ENCODE peak calls at places on chromosomes 3 and 15, in six cellular contexts. Y, J, X, R, G and V are unnamed samples.
A peak's percentile ranks its signal among the peaks of the same experiment; 100 is the strongest.

GRCh38 chr3:44802006-44802405 is 40.4 kb downstream of the KIF15 start:
- DNase-seq in J (no peak), R (no peak), X (no peak), Y (no peak), G (no peak), V (no peak)

GRCh38 chr15:63156708-63157065 is 590 bp downstream of the RPS27L start:
- DNase-seq in R (no peak), J (peak; percentile 33), G (peak; percentile 50), Y (peak; percentile 32), X (peak; percentile 45), V (no peak)

GRCh38 chr3:133742351-133743091 is 3.7 kb upstream of the TF start:
- DNase-seq in Y (no peak), G (peak; percentile 22), X (no peak), R (no peak), J (no peak), V (no peak)

GRCh38 chr3:150956376-150956775 is 16.2 kb downstream of the CLRN1 start:
- DNase-seq in G (peak; percentile 69), X (no peak), J (no peak), Y (no peak), R (no peak), V (no peak)

GRCh38 chr3:12473503-12473902 is 10.8 kb upstream of the TSEN2 start:
- DNase-seq in X (no peak), R (no peak), J (no peak), G (peak; percentile 80), Y (no peak), V (no peak)

GRCh38 chr15:88897456-88898194 is 2.3 kb upstream of the HAPLN3 start:
- DNase-seq in J (peak; percentile 88), X (peak; percentile 25), Y (peak; percentile 84), R (peak; percentile 49), G (peak; percentile 74), V (peak; percentile 93)

GRCh38 chr15:50758712-50759205 is 6.7 kb downstream of the SPPL2A start:
- DNase-seq in Y (no peak), G (peak; percentile 16), X (no peak), R (no peak), J (no peak), V (no peak)

GRCh38 chr3:147756478-147756877 is 347.3 kb downstream of the ZIC1 start:
- DNase-seq in G (no peak), R (no peak), X (no peak), Y (no peak), J (no peak), V (no peak)

GRCh38 chr3:53643757-53644156 is 149.3 kb downstream of the CACNA1D start:
- DNase-seq in G (no peak), X (peak; percentile 36), R (no peak), Y (no peak), J (no peak), V (no peak)

GRCh38 chr15:93331545-93332117 is 242.6 kb upstream of the RGMA start:
- DNase-seq in J (no peak), X (peak; percentile 55), G (no peak), R (no peak), Y (no peak), V (no peak)

GRCh38 chr3:155153242-155154186 is 73.4 kb downstream of the MME start:
- DNase-seq in G (peak; percentile 7), R (no peak), X (no peak), Y (no peak), J (no peak), V (no peak)

GRCh38 chr15:96181217-96181616 is 149.3 kb upstream of the NR2F2 start:
- DNase-seq in X (no peak), J (no peak), R (no peak), G (no peak), Y (no peak), V (no peak)

GRCh38 chr15:39095218-39095879 is 485.5 kb upstream of the THBS1 start:
- DNase-seq in X (peak; percentile 45), J (no peak), G (no peak), Y (no peak), R (no peak), V (no peak)

GRCh38 chr3:193816656-193817311 is 223.8 kb downstream of the OPA1 start:
- DNase-seq in G (peak; percentile 64), J (peak; percentile 77), R (no peak), X (peak; percentile 94), Y (peak; percentile 75), V (peak; percentile 89)

GRCh38 chr15:44092221-44092620 is 102.8 kb downstream of the FRMD5 start:
- DNase-seq in J (no peak), R (no peak), G (peak; percentile 79), X (no peak), Y (no peak), V (no peak)

GRCh38 chr3:160707187-160707789 is 30.3 kb downstream of the ARL14 start:
- DNase-seq in Y (peak; percentile 27), J (no peak), G (peak; percentile 66), R (peak; percentile 17), X (peak; percentile 73), V (no peak)

GRCh38 chr15:58213587-58214360 is 75.6 kb downstream of the AQP9 start:
- DNase-seq in Y (no peak), J (no peak), R (no peak), G (peak; percentile 94), X (no peak), V (no peak)

GRCh38 chr3:14605744-14606143 is 45.8 kb upstream of the CCDC174 start:
- DNase-seq in X (no peak), R (no peak), G (no peak), Y (no peak), J (no peak), V (no peak)

GRCh38 chr3:67804089-67804488 is 149.7 kb upstream of the SUCLG2 start:
- DNase-seq in R (no peak), Y (no peak), J (no peak), G (no peak), X (no peak), V (no peak)

GRCh38 chr3:112602217-112602838 is 38.6 kb downstream of the CCDC80 start:
- DNase-seq in Y (no peak), X (no peak), G (no peak), R (no peak), J (no peak), V (no peak)

GRCh38 chr15:70505971-70506887 is 257.1 kb downstream of the UACA start:
- DNase-seq in R (no peak), X (no peak), Y (no peak), J (no peak), G (no peak), V (no peak)

GRCh38 chr15:52789601-52790165 is 453 bp downstream of the ONECUT1 start:
- DNase-seq in R (no peak), Y (no peak), G (peak; percentile 16), X (peak; percentile 64), J (no peak), V (no peak)

GRCh38 chr15:89680282-89680873 is 1.2 kb upstream of the PLIN1 start:
- DNase-seq in X (no peak), J (peak; percentile 82), G (peak; percentile 95), Y (no peak), R (no peak), V (no peak)

GRCh38 chr3:194330579-194330978 is 20.5 kb downstream of the CPN2 start:
- DNase-seq in G (peak; percentile 72), X (no peak), Y (no peak), J (no peak), R (no peak), V (peak; percentile 80)

GRCh38 chr3:13583251-13584180 is 34.6 kb downstream of the FBLN2 start:
- DNase-seq in R (no peak), Y (no peak), X (no peak), G (no peak), J (no peak), V (peak; percentile 16)

GRCh38 chr3:2856062-2856792 is 253.9 kb downstream of the IL5RA start:
- DNase-seq in Y (no peak), R (no peak), G (no peak), X (peak; percentile 66), J (no peak), V (no peak)

GRCh38 chr3:136546718-136547117 is 205.5 kb downstream of the STAG1 start:
- DNase-seq in J (no peak), R (no peak), X (no peak), G (peak; percentile 30), Y (peak; percentile 11), V (no peak)

GRCh38 chr3:194091141-194091540 is 44.8 kb upstream of the HES1 start:
- DNase-seq in G (peak; percentile 79), X (no peak), R (no peak), J (no peak), Y (no peak), V (no peak)

GRCh38 chr15:90075420-90076289 is 26.6 kb downstream of the IDH2 start:
- DNase-seq in Y (no peak), G (no peak), R (no peak), X (no peak), J (peak; percentile 83), V (no peak)

GRCh38 chr3:98553021-98553563 is 21.3 kb downstream of the GPR15 start:
- DNase-seq in R (no peak), Y (no peak), X (no peak), G (no peak), J (no peak), V (no peak)

GRCh38 chr3:25306741-25307140 is 121.3 kb upstream of the RARB start:
- DNase-seq in X (no peak), J (no peak), R (no peak), G (no peak), Y (no peak), V (no peak)